ENCODE peak calls at places on chromosomes 5 and 9, in five cellular contexts. T, N, W, Q and V are unnamed samples. For H3K4me1, the result is how much of the 10 kb centered on the place peaks cover.

GRCh38 chr5:126403871-126404270 is 19.3 kb upstream of the GRAMD2B start:
- DNase-seq in W (no peak), N (no peak), Q (no peak), T (no peak), V (no peak)

GRCh38 chr5:15009420-15009819 is 137.8 kb upstream of the ANKH start:
- DNase-seq in T (no peak), W (no peak), Q (no peak), N (peak), V (no peak)

GRCh38 chr5:160961030-160961429 is 109.0 kb upstream of the ATP10B start:
- DNase-seq in T (no peak), W (no peak), Q (no peak), N (no peak), V (no peak)

GRCh38 chr5:139882961-139883539 is 87.4 kb downstream of the PSD2 start:
- DNase-seq in W (no peak), T (no peak), Q (no peak), N (peak), V (no peak)

GRCh38 chr9:108511200-108511756 is 344.5 kb downstream of the ACTL7B start:
- DNase-seq in W (no peak), Q (no peak), T (no peak), N (no peak), V (no peak)

GRCh38 chr5:74626386-74627222 is 13.9 kb downstream of the ENC1 start:
- DNase-seq in W (no peak), T (no peak), N (no peak), Q (no peak), V (no peak)

GRCh38 chr5:134136221-134136631 is 21.7 kb downstream of the TCF7 start:
- DNase-seq in W (no peak), N (no peak), T (peak), Q (peak), V (no peak)

GRCh38 chr5:176180339-176180738 is 57.9 kb upstream of the SIMC1 start:
- DNase-seq in T (no peak), Q (no peak), W (no peak), N (no peak), V (no peak)

GRCh38 chr5:174608631-174609097 is 115.7 kb upstream of the MSX2 start:
- DNase-seq in Q (peak), N (no peak), T (no peak), W (peak), V (peak)

GRCh38 chr5:67182406-67182805 is 14.2 kb downstream of the CD180 start:
- DNase-seq in Q (peak), N (peak), W (no peak), T (no peak), V (no peak)

GRCh38 chr5:173762930-173763329 is 125.2 kb upstream of the CPEB4 start:
- DNase-seq in W (no peak), N (peak), T (no peak), Q (no peak), V (no peak)

DNA sequence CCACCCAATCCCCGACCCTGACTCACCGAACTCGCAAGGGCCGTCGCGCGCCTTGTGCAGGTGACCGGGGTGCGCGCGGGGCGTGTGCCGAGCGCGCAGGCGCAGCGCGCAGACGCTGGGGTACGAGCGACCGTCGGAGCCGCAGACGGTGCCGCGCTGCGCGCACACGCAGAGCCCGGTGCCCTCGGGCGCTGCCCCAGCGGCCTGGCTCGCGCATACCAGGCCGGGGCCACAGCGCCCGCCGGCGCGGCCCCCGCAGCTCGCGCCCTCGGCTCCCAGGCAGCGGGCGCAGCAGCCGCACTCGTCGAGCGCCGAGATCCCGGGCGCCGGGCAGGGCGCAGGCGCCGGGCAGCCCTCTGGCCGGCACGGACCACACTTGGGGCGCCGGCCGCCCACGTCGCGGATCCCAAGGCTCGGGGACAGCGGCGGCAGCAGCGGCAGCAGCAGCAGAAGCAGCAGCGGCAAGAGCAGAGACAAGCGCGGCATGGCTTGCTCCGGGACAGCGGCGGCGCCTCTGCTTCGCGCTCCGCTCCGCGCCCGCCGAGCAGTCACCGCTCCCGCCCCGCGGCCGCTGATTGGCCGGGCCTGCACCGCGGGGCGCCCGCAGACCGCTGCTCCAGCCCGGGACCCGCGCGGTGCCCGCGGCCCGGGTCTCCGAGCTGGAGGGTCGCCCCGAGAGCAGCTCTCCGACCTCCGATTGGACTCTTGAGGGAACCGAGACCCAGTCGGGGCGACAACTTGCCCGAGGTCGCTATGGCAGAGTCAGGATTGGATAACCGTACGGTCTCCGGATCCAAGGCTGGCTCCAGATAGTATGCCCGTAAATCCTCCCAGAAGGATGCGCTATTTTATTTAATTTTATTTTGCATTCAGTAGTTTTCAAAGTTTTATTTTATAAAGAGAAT is at the start of gene IGFBPL1:
- DNase-seq in Q (peak), N (peak), T (no peak), W (peak), V (peak)
- H3K4me3 ChIP-seq in Q (peak), N (peak), T (no peak), W (peak), V (no peak)

GRCh38 chr9:36744678-36745077 is 172.0 kb downstream of the MELK start:
- DNase-seq in Q (no peak), N (no peak), W (no peak), T (no peak), V (no peak)
- H3K4me1 ChIP-seq in Q (under half), N (under half), W (under half), T (under half), V (under half)

DNA sequence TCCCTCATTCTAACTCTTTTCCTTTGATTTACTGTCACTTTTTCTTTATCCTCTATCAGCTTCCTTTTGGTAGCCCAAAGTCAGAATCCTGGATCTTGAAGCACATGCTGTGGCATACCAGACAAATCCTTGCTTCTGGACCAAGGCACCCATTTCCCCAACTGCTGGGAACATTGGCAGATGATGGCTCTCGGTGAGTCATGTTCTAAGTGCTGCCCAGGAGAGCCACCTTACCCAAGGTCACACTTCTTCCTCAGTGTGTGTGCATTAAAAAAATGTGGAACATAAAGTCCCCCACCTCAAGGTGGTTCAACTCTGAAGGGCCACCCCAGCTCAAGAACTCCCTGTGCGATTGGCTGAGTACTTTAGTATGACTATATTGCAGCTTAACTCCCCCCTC is 141.4 kb upstream of the PUM3 start:
- DNase-seq in W (no peak), T (no peak), N (no peak), Q (no peak), V (no peak)
- TF ChIP-seq CTCF in W (no peak), T (no peak), N (no peak), Q (no peak), V (no peak)

GRCh38 chr5:11905209-11905608 is 963 bp upstream of the CTNND2 start:
- DNase-seq in Q (no peak), N (no peak), T (no peak), W (no peak), V (no peak)

GRCh38 chr5:11903614-11904269 is 504 bp downstream of the CTNND2 start:
- DNase-seq in T (no peak), N (peak), Q (peak), W (peak), V (no peak)

GRCh38 chr5:11903121-11903613 is 1.1 kb downstream of the CTNND2 start:
- DNase-seq in W (no peak), T (no peak), Q (no peak), N (peak), V (no peak)

GRCh38 chr5:11902304-11902703 is 1.9 kb downstream of the CTNND2 start:
- DNase-seq in N (no peak), Q (no peak), W (no peak), T (no peak), V (no peak)

DNA sequence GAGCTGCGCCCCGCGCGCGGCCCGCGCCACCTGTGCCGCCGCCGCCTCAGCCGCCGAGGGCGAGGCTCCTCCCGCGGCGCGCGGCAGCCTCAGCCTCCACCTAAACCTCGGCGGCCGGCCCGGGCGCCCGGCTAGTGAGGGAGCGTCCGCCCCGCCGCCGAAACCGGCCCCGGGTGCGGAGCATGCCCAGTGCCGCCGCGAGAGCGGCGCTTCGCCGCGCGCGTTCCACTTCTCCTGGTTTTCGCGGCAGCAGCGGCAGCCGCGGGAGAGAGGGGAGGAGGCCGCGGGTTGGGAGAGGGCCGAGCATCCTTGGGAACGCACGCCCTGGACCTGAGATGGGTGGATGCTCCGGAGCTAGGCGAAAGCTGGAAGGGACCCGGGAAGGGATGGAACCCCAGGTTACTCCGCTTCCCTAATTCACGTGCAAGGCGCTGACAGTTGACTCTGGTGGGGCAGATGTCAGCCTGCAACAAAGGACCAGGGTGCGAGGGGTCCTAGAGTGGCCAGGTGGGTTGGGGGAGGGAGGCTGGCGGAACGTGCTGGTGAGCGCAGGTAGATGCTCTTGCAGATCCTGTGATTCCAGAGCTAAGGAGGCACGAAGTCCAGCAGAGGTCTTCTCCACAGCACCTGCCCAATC is at the start of gene CTNND2:
- DNase-seq in T (no peak), W (peak), Q (peak), N (peak), V (peak)
- H3K4me3 ChIP-seq in T (no peak), W (peak), Q (peak), N (peak), V (no peak)

DNA sequence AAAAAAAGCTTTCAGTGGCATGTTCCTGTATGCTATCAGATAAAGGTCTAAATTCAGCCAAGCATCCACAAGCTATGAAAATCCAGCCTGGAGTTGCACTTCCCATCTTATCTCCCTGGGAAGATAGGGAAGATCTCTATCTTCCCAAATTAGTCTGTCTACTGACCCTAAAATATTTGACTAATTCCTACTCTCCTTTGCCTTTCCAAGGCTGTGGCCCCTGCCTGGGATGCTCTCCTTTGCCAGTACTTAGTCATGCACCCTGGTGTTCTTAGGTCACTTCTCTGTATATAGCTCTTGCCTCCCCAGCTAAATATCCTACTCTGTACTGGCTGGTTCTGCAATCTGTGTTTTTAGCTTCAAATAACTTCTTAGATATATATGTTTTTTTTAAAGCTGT is 44.0 kb upstream of the PLPP1 start:
- DNase-seq in T (no peak), W (no peak), Q (no peak), N (no peak), V (no peak)
- H3K4me1 ChIP-seq in T (under half), W (under half), Q (under half), N (under half), V (under half)

GRCh38 chr9:13088734-13089427 is 190.6 kb downstream of the MPDZ start:
- DNase-seq in Q (no peak), N (peak), T (no peak), W (peak), V (peak)
- TF ChIP-seq CTCF in Q (peak), N (peak), T (no peak), W (peak), V (no peak)

GRCh38 chr5:31531888-31532710 is at the start of the genes C5orf22 and DROSHA:
- DNase-seq in Q (peak), W (peak), N (peak), T (peak), V (peak)

GRCh38 chr5:31531543-31531887 is 378 bp downstream of the DROSHA start:
- DNase-seq in Q (no peak), W (peak), N (peak), T (peak), V (peak)

GRCh38 chr5:31534527-31535046 is 2.5 kb downstream of the C5orf22 start:
- DNase-seq in Q (no peak), T (no peak), N (no peak), W (no peak), V (no peak)

GRCh38 chr5:31530541-31531265 is 1.2 kb downstream of the DROSHA start:
- DNase-seq in W (no peak), T (no peak), Q (no peak), N (no peak), V (no peak)
- H3K4me3 ChIP-seq in W (peak), T (peak), Q (peak), N (peak), V (no peak)

GRCh38 chr5:76809141-76809540 is 9.7 kb upstream of the F2RL1 start:
- DNase-seq in N (no peak), T (no peak), W (no peak), Q (peak), V (no peak)
- H3K4me1 ChIP-seq in N (under half), T (under half), W (under half), Q (under half), V (under half)

DNA sequence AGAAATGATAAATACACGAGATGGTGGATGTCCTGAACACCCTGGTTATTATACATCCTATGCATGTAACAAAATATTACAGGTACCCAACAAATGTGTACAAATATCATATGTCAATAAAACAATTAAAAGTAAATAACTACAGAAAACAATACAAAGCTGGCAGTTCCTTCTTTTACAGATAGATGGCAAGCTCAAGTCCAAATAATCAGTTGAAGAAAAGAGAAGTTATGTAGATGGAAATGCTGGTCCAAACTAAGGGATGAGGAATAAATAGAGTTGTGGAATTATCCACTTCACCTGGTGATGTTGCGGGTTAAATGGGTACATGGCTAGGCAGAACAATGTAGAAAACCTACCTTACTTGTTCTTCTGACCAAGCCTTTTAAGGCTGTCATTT is 79.4 kb downstream of the PALM2AKAP2 start:
- DNase-seq in W (no peak), N (no peak), Q (no peak), T (no peak), V (no peak)
- TF ChIP-seq CTCF in W (peak), N (peak), Q (peak), T (no peak), V (no peak)

GRCh38 chr9:677461-678097 is 163.9 kb upstream of the DMRT1 start:
- DNase-seq in Q (no peak), T (no peak), W (no peak), N (no peak), V (no peak)
- H3K4me3 ChIP-seq in Q (peak), T (peak), W (peak), N (no peak), V (no peak)